ENCODE peak calls at places on chromosomes 2 and 18, in nine cellular contexts. S is pancreas, R is cardiac fibroblast, N is colonic mucosa, G is sigmoid colon, U is PC-3, D is fibroblast of pulmonary artery, T is AG10803, K is astrocyte of the cerebellum. C is an unnamed sample.

GRCh38 chr2:229375241-229375640 is 104.2 kb upstream of the PID1 start:
- DNase-seq in S (no peak), R (peak; percentile 6), T (peak; percentile 68), D (peak; percentile 21), G (no peak), N (no peak), K (peak; percentile 34), U (no peak), C (no peak)

GRCh38 chr2:101521497-101521896 is 46.6 kb upstream of the RFX8 start:
- DNase-seq in K (no peak), S (no peak), R (no peak), U (no peak), D (no peak), T (no peak), G (no peak), N (no peak), C (no peak)

GRCh38 chr2:24359701-24360049 is 661 bp downstream of the ITSN2 start:
- DNase-seq in D (peak; percentile 17), K (no peak), R (peak; percentile 25), U (peak; percentile 31), S (peak; percentile 52), N (peak; percentile 69), T (peak; percentile 4), G (peak; percentile 82), C (peak; percentile 51)

GRCh38 chr2:170264865-170265264 is 86.9 kb downstream of the MYO3B start:
- DNase-seq in S (no peak), D (no peak), U (no peak), T (no peak), N (no peak), R (no peak), G (no peak), K (no peak), C (no peak)

GRCh38 chr2:159982270-159982669 is 80.1 kb downstream of the PLA2R1 start:
- DNase-seq in G (peak; percentile 80), N (no peak), K (peak; percentile 87), R (peak; percentile 78), T (peak; percentile 86), U (peak; percentile 77), D (peak; percentile 85), S (no peak), C (peak; percentile 92)

GRCh38 chr2:204664708-204665121 is 119.4 kb downstream of the PARD3B start:
- DNase-seq in S (no peak), R (peak; percentile 74), T (peak; percentile 87), U (peak; percentile 67), D (peak; percentile 83), N (no peak), G (no peak), K (peak; percentile 47), C (peak; percentile 55)

GRCh38 chr2:32715981-32716380 is 88.1 kb downstream of the TTC27 start:
- DNase-seq in T (peak; percentile 29), U (no peak), K (no peak), N (no peak), D (no peak), G (no peak), S (no peak), R (no peak), C (peak; percentile 87)

GRCh38 chr2:206562375-206562774 is 79.9 kb upstream of the FAM237A start:
- DNase-seq in S (no peak), T (no peak), G (no peak), U (peak; percentile 6), K (no peak), D (peak; percentile 6), N (no peak), R (no peak), C (no peak)

GRCh38 chr2:54239427-54239826 is 16.6 kb downstream of the TSPYL6 start:
- DNase-seq in K (peak; percentile 83), N (no peak), S (no peak), R (peak; percentile 57), T (peak; percentile 80), G (no peak), D (peak; percentile 66), U (peak; percentile 30), C (no peak)

GRCh38 chr2:9252002-9252357 is 45.4 kb downstream of the ASAP2 start:
- DNase-seq in N (no peak), K (no peak), S (no peak), G (no peak), R (no peak), T (no peak), U (no peak), D (no peak), C (no peak)

GRCh38 chr2:44886409-44886808 is 55.1 kb upstream of the SIX3 start:
- DNase-seq in S (no peak), K (no peak), D (no peak), R (no peak), U (no peak), G (no peak), T (peak; percentile 18), N (no peak), C (no peak)

GRCh38 chr2:8692783-8693768 is 11.2 kb downstream of the ID2 start:
- DNase-seq in S (peak; percentile 55), N (peak; percentile 82), G (no peak), T (no peak), U (peak; percentile 58), R (peak; percentile 10), D (no peak), K (no peak), C (peak; percentile 34)

GRCh38 chr2:105674406-105674805 is 70.3 kb upstream of the NCK2 start:
- DNase-seq in G (no peak), N (no peak), D (peak; percentile 76), S (no peak), R (peak; percentile 69), T (no peak), K (no peak), U (no peak), C (no peak)

GRCh38 chr2:210399440-210400041 is 77.0 kb downstream of the LANCL1 start:
- DNase-seq in T (no peak), G (no peak), U (peak; percentile 61), S (no peak), K (peak; percentile 20), R (peak; percentile 29), N (no peak), D (peak; percentile 42), C (peak; percentile 33)

GRCh38 chr2:65357095-65357958 is 75.1 kb downstream of the SPRED2 start:
- DNase-seq in N (no peak), R (no peak), D (no peak), U (no peak), S (no peak), G (no peak), T (no peak), K (no peak), C (no peak)

GRCh38 chr2:174597347-174598047 is at the start of gene WIPF1:
- DNase-seq in N (peak; percentile 53), T (peak; percentile 65), D (peak; percentile 82), G (no peak), S (no peak), U (peak; percentile 59), K (peak; percentile 75), R (peak; percentile 79), C (peak; percentile 63)
- H3K4me3 ChIP-seq in N (peak within 1 kb of the TSS; percentile 16), T (no peak within 1 kb of the TSS), D (no peak within 1 kb of the TSS), G (peak within 1 kb of the TSS; percentile 24), S (no peak within 1 kb of the TSS), U (peak within 1 kb of the TSS; percentile 19), K (no peak within 1 kb of the TSS), R (no peak within 1 kb of the TSS), C (no peak within 1 kb of the TSS)

GRCh38 chr18:74291771-74292540 is at the start of gene CYB5A:
- DNase-seq in R (peak; percentile 98), U (peak; percentile 94), G (peak; percentile 99), S (peak; percentile 98), N (peak; percentile 99), T (peak; percentile 93), K (peak; percentile 89), D (peak; percentile 97), C (peak; percentile 95)
- TF ChIP-seq CTCF in R (no peak), U (no peak), G (no peak), S (no peak), N (no peak), T (peak; percentile 20), K (peak; percentile 28), D (no peak), C (no peak)

GRCh38 chr18:54358495-54358793 is 738 bp downstream of the C18orf54 start:
- DNase-seq in T (peak; percentile 11), R (peak; percentile 29), N (no peak), K (no peak), G (no peak), S (no peak), U (peak; percentile 23), D (peak; percentile 24), C (no peak)
- H3K4me3 ChIP-seq in T (peak overlapping the region; percentile 80), R (peak overlapping the region; percentile 96), N (peak overlapping the region; percentile 60), K (peak overlapping the region; percentile 88), G (peak overlapping the region; percentile 76), S (peak overlapping the region; percentile 38), U (peak overlapping the region; percentile 96), D (peak overlapping the region; percentile 78), C (peak overlapping the region; percentile 83)

GRCh38 chr2:237706257-237706656 is 78.9 kb downstream of the LRRFIP1 start:
- DNase-seq in G (peak; percentile 59), U (no peak), T (no peak), S (no peak), R (no peak), K (no peak), D (no peak), N (no peak), C (no peak)
- TF ChIP-seq CTCF in G (no peak), U (no peak), T (no peak), S (no peak), R (no peak), K (no peak), D (no peak), N (no peak), C (no peak)

DNA sequence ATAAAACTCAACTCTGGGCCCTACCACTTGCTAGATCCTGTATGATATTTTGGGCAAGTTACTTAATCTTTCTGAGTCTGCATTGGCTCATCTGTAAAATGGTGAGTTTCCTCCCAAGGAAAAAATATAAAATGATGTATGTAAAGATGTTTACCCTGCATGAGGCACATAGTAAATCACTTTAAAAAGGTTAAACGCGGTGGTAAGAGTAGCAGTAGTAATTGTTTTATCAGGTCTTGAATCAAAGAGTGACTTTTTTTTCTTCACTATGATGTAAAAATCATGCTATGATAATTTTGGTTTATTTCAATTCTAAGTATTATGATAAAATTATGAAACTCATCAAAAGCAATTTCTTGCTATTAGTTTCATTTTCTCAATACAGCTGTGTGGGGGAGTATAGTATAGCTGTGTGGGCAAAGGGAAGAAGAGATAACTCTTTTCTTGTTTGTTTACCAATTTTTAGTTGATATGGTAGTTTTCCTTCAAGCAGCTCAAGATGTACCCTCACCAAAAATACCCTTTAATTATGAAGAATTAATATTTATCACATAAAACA is 10.7 kb downstream of the ARHGAP15 start:
- DNase-seq in U (no peak), N (no peak), K (no peak), S (no peak), T (no peak), R (no peak), D (no peak), G (no peak), C (no peak)
- H3K4me3 ChIP-seq in U (no peak overlapping the region), N (no peak overlapping the region), K (no peak overlapping the region), S (no peak overlapping the region), T (no peak overlapping the region), R (no peak overlapping the region), D (no peak overlapping the region), G (no peak overlapping the region), C (no peak overlapping the region)

GRCh38 chr2:104028066-104028465 is 825.8 kb upstream of the POU3F3 start:
- DNase-seq in T (no peak), N (no peak), K (peak; percentile 31), G (no peak), U (no peak), S (no peak), D (no peak), R (no peak), C (no peak)

GRCh38 chr2:104033399-104033798 is 820.5 kb upstream of the POU3F3 start:
- DNase-seq in R (no peak), S (no peak), T (no peak), U (peak; percentile 36), G (no peak), D (no peak), K (peak; percentile 18), N (no peak), C (peak; percentile 11)
- TF ChIP-seq CTCF in R (no peak), S (peak; percentile 24), T (peak; percentile 26), U (peak; percentile 68), G (no peak), D (no peak), K (peak; percentile 73), N (no peak), C (peak; percentile 39)

GRCh38 chr2:85663684-85664565 is 4.1 kb downstream of the SFTPB start:
- DNase-seq in K (no peak), D (no peak), T (no peak), N (no peak), U (no peak), R (no peak), G (peak; percentile 27), S (no peak), C (no peak)
- H3K4me3 ChIP-seq in K (no peak overlapping the region), D (no peak overlapping the region), T (no peak overlapping the region), N (no peak overlapping the region), U (no peak overlapping the region), R (no peak overlapping the region), G (no peak overlapping the region), S (no peak overlapping the region), C (no peak overlapping the region)

C was measured in epithelial cell of esophagus.